ENCODE peak calls at places on chromosomes 7 and 10, in five cellular contexts. C is right atrium auricular region, Y is ovary, O is neural progenitor cell, P is progenitor cell of endocrine pancreas. X is an unnamed sample.

GRCh38 chr10:102347236-102347828 is 48.2 kb upstream of the NFKB2 start:
- DNase-seq in P (peak; percentile 16), O (peak; percentile 82), Y (no peak), C (peak; percentile 59), X (peak; percentile 42)

GRCh38 chr7:44988718-44989117 is 9.9 kb upstream of the MYO1G start:
- DNase-seq in O (no peak), Y (no peak), C (no peak), P (no peak), X (no peak)

GRCh38 chr10:93702278-93703001 is at the start of gene FRA10AC1:
- DNase-seq in C (peak; percentile 98), P (peak; percentile 91), O (peak; percentile 97), Y (peak; percentile 91), X (peak; percentile 93)

GRCh38 chr7:1027285-1028043 is 16.9 kb upstream of the GPR146 start:
- DNase-seq in P (no peak), Y (peak; percentile 56), O (peak; percentile 68), C (peak; percentile 60), X (peak; percentile 22)

GRCh38 chr7:27745064-27745583 is 5.2 kb downstream of the TAX1BP1 start:
- DNase-seq in Y (peak; percentile 43), P (no peak), C (no peak), O (peak; percentile 18), X (peak; percentile 77)

GRCh38 chr10:77513783-77514331 is 123.8 kb downstream of the KCNMA1 start:
- DNase-seq in C (no peak), Y (no peak), O (peak; percentile 35), P (no peak), X (peak; percentile 93)

GRCh38 chr7:132869166-132869861 is 212.6 kb downstream of the CHCHD3 start:
- DNase-seq in Y (no peak), O (no peak), C (no peak), P (no peak), X (no peak)

GRCh38 chr7:102992820-102993531 is 80.2 kb downstream of the LRRC17 start:
- DNase-seq in P (no peak), C (no peak), O (no peak), Y (no peak), X (peak; percentile 58)

GRCh38 chr7:120486164-120486563 is 213.2 kb downstream of the KCND2 start:
- DNase-seq in P (no peak), Y (no peak), O (no peak), C (no peak), X (no peak)

GRCh38 chr10:73073627-73074026 is 23.0 kb downstream of the P4HA1 start:
- DNase-seq in O (no peak), C (no peak), P (no peak), Y (no peak), X (no peak)

GRCh38 chr7:8291742-8292141 is 29.8 kb upstream of the ICA1 start:
- DNase-seq in O (no peak), Y (no peak), C (no peak), P (no peak), X (no peak)

GRCh38 chr7:121798076-121798475 is 74.9 kb upstream of the PTPRZ1 start:
- DNase-seq in O (peak; percentile 74), P (no peak), C (no peak), Y (no peak), X (no peak)

GRCh38 chr7:8389898-8390642 is 43.3 kb upstream of the NXPH1 start:
- DNase-seq in O (peak; percentile 88), P (peak; percentile 44), C (no peak), Y (no peak), X (no peak)

GRCh38 chr7:44396498-44396897 is 71.1 kb upstream of the CAMK2B start:
- DNase-seq in C (no peak), P (no peak), O (no peak), Y (no peak), X (no peak)

GRCh38 chr7:66896441-66896840 is 24.6 kb upstream of the TMEM248 start:
- DNase-seq in C (no peak), O (no peak), Y (no peak), P (no peak), X (no peak)

GRCh38 chr7:69929622-69930021 is 331.3 kb downstream of the AUTS2 start:
- DNase-seq in Y (no peak), C (no peak), O (no peak), P (no peak), X (no peak)

GRCh38 chr10:116538461-116538860 is 7.3 kb upstream of the PNLIP start:
- DNase-seq in Y (no peak), O (no peak), P (no peak), C (no peak), X (no peak)

DNA sequence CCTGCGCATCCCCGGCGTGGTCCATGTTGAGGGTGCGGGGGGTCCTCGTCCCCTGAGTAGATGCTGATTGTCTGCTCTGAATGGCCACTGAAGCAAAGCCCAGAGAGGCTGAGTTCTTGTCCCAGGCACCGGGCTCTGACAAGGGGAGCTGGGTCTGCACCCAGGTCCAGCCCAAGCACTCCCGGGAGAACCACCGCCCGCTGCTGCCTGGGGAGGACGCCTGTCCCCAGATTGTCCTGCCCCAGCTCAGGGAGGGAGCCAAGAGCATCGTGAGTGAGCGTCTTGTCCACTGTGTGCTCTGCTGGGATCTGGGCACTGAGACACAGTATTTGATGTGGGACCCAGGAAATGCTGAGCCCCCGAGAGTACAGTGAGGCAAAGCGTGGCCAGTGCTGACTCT is 143.8 kb downstream of the DNAJB6 start:
- DNase-seq in P (no peak), O (no peak), Y (no peak), C (no peak), X (no peak)
- TF ChIP-seq CTCF in P (no peak), O (no peak), Y (no peak), C (no peak), X (no peak)

GRCh38 chr7:46385662-46386309 is 464.7 kb upstream of the IGFBP3 start:
- DNase-seq in P (no peak), Y (no peak), O (no peak), C (no peak), X (peak; percentile 96)

GRCh38 chr7:46389131-46389530 is 468.1 kb upstream of the IGFBP3 start:
- DNase-seq in P (no peak), C (no peak), O (no peak), Y (no peak), X (no peak)

GRCh38 chr7:46390042-46390441 is 469.0 kb upstream of the IGFBP3 start:
- DNase-seq in C (no peak), O (no peak), P (no peak), Y (no peak), X (no peak)

GRCh38 chr7:46386428-46387399 is 465.6 kb upstream of the IGFBP3 start:
- DNase-seq in O (no peak), Y (no peak), C (no peak), P (no peak), X (no peak)

DNA sequence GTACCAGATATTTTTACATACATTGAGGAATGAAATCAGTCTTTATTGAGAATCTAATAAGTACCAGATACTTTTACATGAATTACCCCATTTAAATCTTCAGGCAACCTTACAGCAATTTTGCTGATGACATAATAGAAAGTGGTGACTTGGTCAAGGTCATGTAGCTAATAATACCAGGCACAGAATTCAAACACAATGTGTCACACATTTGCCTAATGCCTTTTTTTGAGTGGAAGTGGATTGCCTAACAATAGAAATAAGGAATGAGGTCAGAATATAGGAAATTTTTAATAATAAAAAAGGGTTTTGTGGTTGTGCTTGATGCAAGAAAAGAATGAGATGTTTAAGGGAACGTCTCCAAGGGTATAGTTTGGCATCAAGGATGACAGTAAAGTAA is 466.6 kb upstream of the IGFBP3 start:
- DNase-seq in O (no peak), P (no peak), C (no peak), Y (no peak), X (peak; percentile 60)
- TF ChIP-seq CTCF in O (no peak), P (no peak), C (no peak), Y (no peak), X (no peak)

DNA sequence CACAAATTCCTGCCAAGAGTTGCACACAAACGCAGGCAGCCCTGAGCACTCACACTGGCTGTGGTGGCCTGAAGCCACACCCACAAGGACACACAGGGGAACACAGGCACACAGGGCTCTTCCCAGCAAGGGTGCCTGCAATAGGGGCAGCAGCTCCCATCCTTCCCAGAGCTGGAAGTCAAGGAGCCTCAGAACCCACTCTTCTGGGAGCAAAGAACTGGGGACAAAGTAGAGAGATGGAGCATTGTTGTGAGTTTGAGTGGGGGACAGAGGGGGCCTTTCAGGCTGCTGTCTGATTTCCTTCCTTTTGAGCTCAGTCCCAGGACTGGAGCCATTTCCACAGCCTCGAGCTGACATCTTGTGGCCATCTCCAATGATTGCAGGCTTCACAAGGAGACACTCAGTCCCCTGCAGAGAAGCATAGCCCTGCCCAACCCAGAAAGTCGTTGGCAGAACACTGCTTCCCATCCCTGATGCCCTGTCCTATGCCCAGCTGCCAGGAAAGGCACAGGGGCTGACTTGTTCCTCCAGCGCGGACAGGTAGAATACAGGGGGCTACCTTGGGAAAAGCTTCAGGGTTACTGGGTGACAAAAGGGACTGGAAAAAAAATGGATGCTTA is 34.4 kb upstream of the SLF2 start:
- DNase-seq in O (peak; percentile 91), C (no peak), P (peak; percentile 43), Y (peak; percentile 49), X (peak; percentile 71)
- TF ChIP-seq CTCF in O (peak; percentile 87), C (peak; percentile 44), P (peak; percentile 75), Y (peak; percentile 43), X (peak; percentile 87)

GRCh38 chr7:117014099-117014656 is 60.9 kb downstream of the ST7 start:
- DNase-seq in C (no peak), O (no peak), Y (no peak), P (no peak), X (no peak)

GRCh38 chr7:117011419-117012260 is 58.3 kb downstream of the ST7 start:
- DNase-seq in O (no peak), C (no peak), P (no peak), Y (no peak), X (no peak)

GRCh38 chr7:117014673-117015133 is 61.4 kb downstream of the ST7 start:
- DNase-seq in C (peak; percentile 72), O (peak; percentile 11), Y (peak; percentile 54), P (no peak), X (no peak)

GRCh38 chr7:117010375-117011133 is 57.3 kb downstream of the ST7 start:
- DNase-seq in Y (no peak), O (no peak), C (no peak), P (no peak), X (no peak)

DNA sequence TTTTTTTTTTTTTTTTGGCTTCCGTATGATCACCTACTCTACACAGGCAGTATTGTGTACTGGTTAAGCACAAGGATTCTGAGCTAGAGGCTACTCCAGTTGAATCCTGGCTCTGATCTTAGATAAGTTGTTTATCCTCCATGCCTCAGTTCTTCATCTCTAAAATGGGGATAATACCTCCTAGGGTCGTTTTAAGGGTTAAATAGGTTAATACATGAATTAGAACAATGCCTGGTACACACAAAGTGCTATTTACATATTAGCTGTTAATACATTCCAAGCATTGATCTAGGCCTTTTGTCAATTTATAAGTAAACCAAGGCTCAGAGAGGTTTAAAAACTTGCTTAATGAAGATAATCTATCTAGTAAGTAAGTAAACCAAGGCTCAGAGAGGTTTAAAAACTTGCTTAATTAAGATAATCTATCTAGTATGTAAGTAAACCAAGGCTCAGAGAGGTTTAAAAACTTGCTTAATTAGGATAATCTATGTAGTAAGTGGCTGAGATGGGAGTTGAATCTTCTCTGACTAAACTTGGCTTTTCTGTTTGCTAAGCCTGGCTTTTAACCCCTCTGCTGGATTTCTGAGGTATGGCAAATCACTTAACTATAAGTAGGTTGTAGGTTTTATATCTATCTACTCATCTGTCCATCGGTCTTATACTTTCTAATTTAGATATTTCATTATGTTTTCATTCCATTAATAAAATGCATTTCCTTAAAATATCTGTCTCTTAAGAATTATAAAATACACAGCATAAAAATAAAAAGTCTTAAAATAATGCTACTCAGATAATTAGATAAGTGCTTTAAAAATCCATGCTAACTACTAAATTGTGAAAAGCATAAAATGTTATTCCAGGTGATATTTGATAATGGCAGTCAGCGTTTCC is 59.2 kb downstream of the ST7 start:
- DNase-seq in C (no peak), O (peak; percentile 42), Y (no peak), P (no peak), X (peak; percentile 30)
- TF ChIP-seq CTCF in C (no peak), O (peak; percentile 35), Y (no peak), P (peak; percentile 39), X (peak; percentile 72)

X was measured in HFFc6.